ENCODE peak calls at places on chromosomes 7 and 10, in eight cellular contexts. N is lung, A is uterus, X is body of pancreas, R is left ventricle myocardium inferior, M is tibial artery, D is esophagus squamous epithelium, J is thoracic aorta. I is an unnamed sample. For H3K4me1 and H3K36me3, the result is how much of the 10 kb centered on the place peaks cover.

GRCh38 chr10:111249925-111250324 is 173.1 kb downstream of the ADRA2A start:
- DNase-seq in N (no peak), A (no peak), X (no peak), R (no peak), M (no peak), D (no peak), J (no peak), I (no peak)

GRCh38 chr7:148222716-148223115 is 367.9 kb upstream of the C7orf33 start:
- DNase-seq in N (no peak), A (no peak), X (no peak), R (no peak), M (no peak), D (no peak), J (no peak), I (no peak)

GRCh38 chr7:43077732-43078391 is 34.6 kb upstream of the HECW1 start:
- DNase-seq in N (no peak), A (no peak), X (no peak), R (no peak), M (no peak), D (no peak), J (no peak), I (no peak)

GRCh38 chr7:105972276-105972675 is 9.2 kb downstream of the CDHR3 start:
- DNase-seq in N (no peak), A (no peak), X (no peak), R (no peak), M (no peak), D (no peak), J (no peak), I (no peak)

GRCh38 chr10:95413608-95414007 is 122.8 kb upstream of the PDLIM1 start:
- DNase-seq in N (no peak), A (no peak), X (no peak), R (no peak), M (no peak), D (no peak), J (no peak), I (no peak)

GRCh38 chr10:77602231-77602912 is 35.2 kb downstream of the KCNMA1 start:
- DNase-seq in N (no peak), A (no peak), X (no peak), R (no peak), M (no peak), D (no peak), J (no peak), I (no peak)

GRCh38 chr10:121936295-121936694 is 8.5 kb upstream of the ATE1 start:
- DNase-seq in N (no peak), A (no peak), X (no peak), R (no peak), M (no peak), D (no peak), J (no peak), I (no peak)

GRCh38 chr10:108789911-108790310 is 1133.4 kb downstream of the XPNPEP1 start:
- DNase-seq in N (no peak), A (no peak), X (no peak), R (no peak), M (no peak), D (no peak), J (no peak), I (no peak)

GRCh38 chr7:111006691-111007090 is 84.2 kb upstream of the LRRN3 start:
- DNase-seq in N (no peak), A (no peak), X (no peak), R (no peak), M (no peak), D (no peak), J (no peak), I (no peak)

GRCh38 chr10:102634696-102635095 is 9.6 kb upstream of the TRIM8 start:
- DNase-seq in N (no peak), A (no peak), X (no peak), R (no peak), M (no peak), D (no peak), J (no peak), I (no peak)

GRCh38 chr10:101956105-101956504 is 99.9 kb downstream of the ARMH3 start:
- DNase-seq in N (no peak), A (no peak), X (no peak), R (no peak), M (no peak), D (no peak), J (no peak), I (no peak)

GRCh38 chr10:58023341-58024073 is 244.2 kb downstream of the IPMK start:
- DNase-seq in N (no peak), A (no peak), X (no peak), R (no peak), M (no peak), D (no peak), J (no peak), I (no peak)

GRCh38 chr7:1024331-1024761 is 20.0 kb upstream of the GPR146 start:
- DNase-seq in N (no peak), A (no peak), X (no peak), R (no peak), M (no peak), D (no peak), J (no peak), I (no peak)

GRCh38 chr7:24923172-24923865 is 56.7 kb downstream of the OSBPL3 start:
- DNase-seq in N (no peak), A (no peak), X (no peak), R (no peak), M (no peak), D (no peak), J (no peak), I (no peak)

GRCh38 chr7:113100091-113100723 is 13.6 kb upstream of the GPR85 start:
- DNase-seq in N (no peak), A (no peak), X (peak), R (peak), M (no peak), D (no peak), J (no peak), I (no peak)

GRCh38 chr7:108094375-108094774 is 35.8 kb downstream of the LAMB4 start:
- DNase-seq in N (no peak), A (no peak), X (no peak), R (no peak), M (no peak), D (no peak), J (no peak), I (no peak)

GRCh38 chr10:48480397-48481374 is 124.2 kb downstream of the ARHGAP22 start:
- DNase-seq in N (no peak), A (no peak), X (no peak), R (no peak), M (no peak), D (no peak), J (no peak), I (peak)

GRCh38 chr7:22302951-22303423 is 54.0 kb downstream of the RAPGEF5 start:
- DNase-seq in N (no peak), A (no peak), X (no peak), R (no peak), M (no peak), D (no peak), J (no peak), I (no peak)

GRCh38 chr7:48246073-48246472 is 74.8 kb downstream of the ABCA13 start:
- DNase-seq in N (peak), A (no peak), X (peak), R (no peak), M (peak), D (no peak), J (no peak), I (no peak)

GRCh38 chr10:44398271-44398670 is 13.4 kb upstream of the CXCL12 start:
- DNase-seq in N (no peak), A (peak), X (no peak), R (no peak), M (no peak), D (no peak), J (no peak), I (no peak)

GRCh38 chr10:44395902-44396670 is 11.2 kb upstream of the CXCL12 start:
- DNase-seq in N (no peak), A (peak), X (no peak), R (no peak), M (no peak), D (no peak), J (no peak), I (peak)

GRCh38 chr10:44396671-44397191 is 11.8 kb upstream of the CXCL12 start:
- DNase-seq in N (no peak), A (peak), X (no peak), R (no peak), M (no peak), D (no peak), J (no peak), I (no peak)

GRCh38 chr10:44398747-44399477 is 14.0 kb upstream of the CXCL12 start:
- DNase-seq in N (no peak), A (no peak), X (no peak), R (no peak), M (no peak), D (no peak), J (no peak), I (peak)

GRCh38 chr10:44397476-44398225 is 12.8 kb upstream of the CXCL12 start:
- DNase-seq in N (no peak), A (peak), X (no peak), R (no peak), M (no peak), D (no peak), J (no peak), I (peak)
- H3K4me1 ChIP-seq in N (under half), A (under half), X (under half), R (under half), M (under half), D (under half), J (under half), I (under half)

DNA sequence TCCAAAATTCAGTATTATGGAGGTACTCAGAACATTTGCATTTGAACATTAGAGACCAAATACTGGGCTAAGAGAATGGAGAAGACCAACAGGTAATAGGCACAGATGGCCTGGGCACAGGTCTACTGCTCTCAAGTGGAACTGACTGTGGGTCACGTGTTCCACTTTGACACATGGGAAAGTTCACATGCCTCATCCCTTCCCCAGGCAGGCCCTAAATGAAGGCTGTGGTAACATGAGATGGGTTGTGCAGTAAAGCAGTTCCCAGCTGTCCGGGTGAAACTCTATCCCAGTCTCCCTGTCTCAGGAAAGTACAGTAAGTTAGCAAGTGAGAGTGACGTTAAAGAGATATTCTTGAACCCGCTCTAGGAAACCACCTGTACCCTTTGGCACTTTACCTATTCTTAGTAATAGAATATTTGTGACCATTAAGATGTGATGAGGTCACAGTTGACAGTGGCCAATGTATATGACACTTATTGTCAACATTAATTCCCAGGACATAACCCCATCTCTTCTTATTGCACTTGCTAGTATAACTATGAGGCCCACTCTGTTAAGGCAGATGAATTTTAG is 343.8 kb upstream of the AOAH start:
- DNase-seq in N (no peak), A (no peak), X (peak), R (no peak), M (no peak), D (no peak), J (no peak), I (no peak)
- H3K36me3 ChIP-seq in N (under half), A (under half), X (under half), R (under half), M (under half), D (under half), J (under half), I (under half)

DNA sequence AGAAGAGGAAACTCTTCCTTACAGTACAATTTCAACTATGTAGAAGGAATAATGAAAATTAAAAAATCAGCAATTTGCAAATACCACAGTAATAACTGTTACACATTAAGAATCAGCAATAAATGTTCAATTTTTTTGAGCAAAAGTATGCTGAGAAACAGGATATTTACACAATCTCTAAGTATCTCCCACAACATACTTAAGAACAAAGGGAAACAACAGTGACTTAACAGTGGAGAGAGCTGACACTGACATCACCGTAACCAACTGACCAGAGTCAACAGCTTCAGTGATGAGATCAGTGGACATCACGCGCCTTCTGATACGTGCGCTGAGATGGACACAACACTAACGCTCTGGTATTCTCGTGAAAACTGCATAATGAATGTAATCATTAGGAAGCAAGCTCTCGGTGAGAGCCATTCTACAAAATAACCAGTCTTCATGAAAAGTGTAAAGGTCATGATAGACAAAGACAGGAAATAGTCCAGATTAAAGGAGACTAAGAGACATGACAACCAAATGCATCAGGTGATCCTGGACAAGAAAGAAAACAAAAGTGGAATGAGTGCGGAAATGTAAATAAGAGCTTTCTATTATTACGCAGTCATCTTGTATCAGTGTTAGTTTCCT is 82.6 kb downstream of the PIP4K2A start:
- DNase-seq in N (no peak), A (no peak), X (no peak), R (no peak), M (no peak), D (no peak), J (no peak), I (no peak)
- H3K4me3 ChIP-seq in N (no peak), A (no peak), X (no peak), R (peak), M (no peak), D (no peak), J (no peak), I (no peak)

DNA sequence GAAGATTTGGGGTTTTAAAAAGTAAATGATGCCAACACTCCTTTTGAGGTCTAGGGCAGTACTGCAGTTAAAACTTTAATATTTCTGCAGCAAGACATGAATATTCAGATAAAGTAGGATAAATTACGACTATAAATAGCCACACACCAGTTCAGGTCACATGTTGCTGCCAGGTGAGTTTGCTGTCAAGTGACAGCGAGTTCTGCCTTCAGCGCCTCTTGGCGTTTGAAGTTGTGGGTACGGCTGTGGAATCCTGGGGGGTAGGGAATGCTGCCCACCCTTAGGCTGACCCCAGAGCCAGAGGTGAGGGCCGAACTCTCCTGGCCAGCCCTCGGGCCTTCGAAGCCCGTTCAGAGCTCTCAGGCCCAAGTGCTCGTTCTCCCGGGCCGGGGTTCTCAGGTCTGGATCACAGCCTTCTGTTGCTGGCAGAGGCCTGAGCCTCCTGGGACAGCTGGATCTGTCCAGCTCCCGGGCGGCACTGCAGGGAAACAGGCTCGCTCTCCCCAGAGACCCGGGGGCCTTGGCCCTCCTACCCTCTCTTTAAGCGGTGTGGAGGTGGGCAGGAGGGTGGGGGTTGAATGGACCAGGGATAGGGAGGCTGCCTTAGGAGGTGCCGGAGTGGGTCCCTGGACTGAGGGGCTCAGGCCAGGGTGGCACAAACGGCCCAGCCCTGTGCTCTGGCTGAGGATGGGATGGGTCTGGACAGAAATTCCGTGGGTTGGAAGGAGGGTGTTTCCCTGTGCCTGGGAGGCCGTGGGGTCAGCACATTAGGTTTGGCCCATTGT is 5.4 kb downstream of the BRI3 start:
- DNase-seq in N (no peak), A (no peak), X (peak), R (no peak), M (no peak), D (no peak), J (no peak), I (no peak)
- H3K4me1 ChIP-seq in N (under half), A (half or more), X (half or more), R (half or more), M (half or more), D (half or more), J (half or more), I (under half)

GRCh38 chr7:92331508-92331907 is 85.7 kb downstream of the ANKIB1 start:
- DNase-seq in N (no peak), A (no peak), X (no peak), R (no peak), M (no peak), D (no peak), J (no peak), I (no peak)

GRCh38 chr7:92325173-92325572 is 79.4 kb downstream of the ANKIB1 start:
- DNase-seq in N (no peak), A (no peak), X (no peak), R (no peak), M (no peak), D (no peak), J (no peak), I (no peak)

GRCh38 chr7:92330835-92331438 is 85.2 kb downstream of the ANKIB1 start:
- DNase-seq in N (no peak), A (no peak), X (no peak), R (no peak), M (no peak), D (no peak), J (no peak), I (no peak)

GRCh38 chr7:92325850-92326249 is 80.1 kb downstream of the ANKIB1 start:
- DNase-seq in N (no peak), A (no peak), X (no peak), R (no peak), M (no peak), D (no peak), J (no peak), I (no peak)
- H3K36me3 ChIP-seq in N (under half), A (under half), X (under half), R (under half), M (under half), D (under half), J (under half), I (under half)

GRCh38 chr7:81183326-81183725 is 264.5 kb upstream of the SEMA3C start:
- DNase-seq in N (no peak), A (no peak), X (no peak), R (no peak), M (no peak), D (no peak), J (no peak), I (no peak)

GRCh38 chr7:81187768-81188167 is 268.9 kb upstream of the SEMA3C start:
- DNase-seq in N (no peak), A (no peak), X (no peak), R (no peak), M (no peak), D (no peak), J (no peak), I (no peak)

GRCh38 chr7:81190997-81191747 is 272.3 kb upstream of the SEMA3C start:
- DNase-seq in N (no peak), A (no peak), X (no peak), R (no peak), M (no peak), D (no peak), J (no peak), I (no peak)

GRCh38 chr7:81185072-81185471 is 266.2 kb upstream of the SEMA3C start:
- DNase-seq in N (no peak), A (no peak), X (no peak), R (no peak), M (no peak), D (no peak), J (no peak), I (no peak)

GRCh38 chr7:81186691-81187090 is 267.8 kb upstream of the SEMA3C start:
- DNase-seq in N (no peak), A (no peak), X (no peak), R (no peak), M (no peak), D (no peak), J (no peak), I (no peak)
- H3K4me3 ChIP-seq in N (no peak), A (no peak), X (no peak), R (no peak), M (no peak), D (no peak), J (no peak), I (no peak)

GRCh38 chr10:99654390-99654789 is 4.9 kb upstream of the ENTPD7 start:
- DNase-seq in N (no peak), A (no peak), X (no peak), R (no peak), M (no peak), D (no peak), J (no peak), I (no peak)
- H3K4me1 ChIP-seq in N (under half), A (under half), X (under half), R (under half), M (under half), D (half or more), J (under half), I (under half)

DNA sequence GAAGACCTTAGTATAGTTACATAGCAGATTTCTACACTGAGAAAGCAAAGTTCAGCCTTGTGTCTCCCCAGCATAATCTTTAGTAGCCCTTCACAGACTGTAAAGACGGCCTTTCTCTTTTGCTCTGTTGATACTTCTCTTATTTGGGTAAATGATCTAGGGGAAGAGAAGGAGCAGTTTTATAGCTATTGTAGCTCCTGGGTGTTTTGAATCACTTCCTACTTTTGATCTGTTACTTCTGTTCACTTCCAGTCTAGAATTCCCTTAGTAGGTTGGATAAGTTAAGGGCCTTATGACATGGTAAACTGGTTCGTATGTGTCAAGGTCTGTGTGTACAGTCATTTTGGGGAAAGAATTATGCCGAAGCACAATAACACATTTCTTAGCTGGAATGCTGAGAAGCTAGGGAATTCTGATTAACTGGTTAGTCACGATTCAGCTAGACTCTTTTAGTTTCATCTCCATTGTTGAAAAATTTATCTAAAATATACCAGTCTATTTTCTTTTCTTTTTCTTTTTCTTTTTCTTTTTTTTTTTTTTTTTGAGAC is 8.1 kb downstream of the DENND10 start:
- DNase-seq in N (no peak), A (no peak), X (no peak), R (no peak), M (no peak), D (no peak), J (no peak), I (no peak)
- H3K36me3 ChIP-seq in N (under half), A (under half), X (under half), R (half or more), M (half or more), D (half or more), J (under half), I (under half)

I was measured in ascending aorta.